ENCODE peak calls at places on chromosome 9, in ten cellular contexts. Z is cardiac muscle cell, B is transverse colon, S is HepG2, F is pancreas, K is fibroblast of lung, N is AG10803, T is stomach, E is fibroblast of the aortic adventitia, P is GM06990. U is an unnamed sample.

GRCh38 chr9:110128664-110129329 is 79.2 kb downstream of the C9orf152 start:
- DNase-seq in N (no peak), K (no peak), Z (no peak), T (no peak), P (peak), E (no peak), S (no peak), B (no peak), F (no peak), U (no peak)

GRCh38 chr9:127200106-127200862 is 64.3 kb upstream of the GARNL3 start:
- DNase-seq in F (no peak), P (no peak), N (no peak), T (no peak), S (no peak), E (no peak), K (no peak), Z (no peak), B (no peak), U (no peak)

GRCh38 chr9:11933926-11934325 is 759.3 kb upstream of the TYRP1 start:
- DNase-seq in S (no peak), B (no peak), T (no peak), P (no peak), K (peak), F (no peak), N (peak), E (peak), Z (peak), U (no peak)

GRCh38 chr9:8674550-8674949 is 875.0 kb upstream of the DMAC1 start:
- DNase-seq in F (no peak), P (no peak), S (no peak), Z (no peak), B (no peak), E (no peak), T (no peak), K (no peak), N (no peak), U (no peak)

GRCh38 chr9:6686396-6686795 is 40.9 kb upstream of the GLDC start:
- DNase-seq in N (peak), E (peak), F (no peak), T (no peak), Z (peak), P (no peak), K (peak), S (peak), B (no peak), U (no peak)

GRCh38 chr9:76651114-76651697 is 113.0 kb upstream of the PCA3 start:
- DNase-seq in Z (no peak), E (peak), P (no peak), K (peak), B (no peak), F (no peak), T (no peak), S (no peak), N (no peak), U (no peak)

GRCh38 chr9:135474915-135475314 is 4.7 kb upstream of the PPP1R26 start:
- DNase-seq in Z (peak), E (no peak), T (peak), K (peak), F (no peak), B (no peak), N (no peak), P (no peak), S (peak), U (no peak)

GRCh38 chr9:87063246-87063645 is 115.9 kb upstream of the GAS1 start:
- DNase-seq in F (no peak), B (no peak), K (no peak), N (peak), P (no peak), T (no peak), Z (peak), E (peak), S (no peak), U (no peak)

GRCh38 chr9:116288658-116289057 is 135.1 kb downstream of the PAPPA start:
- DNase-seq in B (no peak), T (no peak), N (peak), S (no peak), Z (peak), P (no peak), K (peak), F (no peak), E (peak), U (peak)

GRCh38 chr9:115615821-115616665 is 498.1 kb upstream of the TNC start:
- DNase-seq in E (peak), F (no peak), Z (peak), N (peak), B (no peak), S (no peak), K (peak), P (no peak), T (no peak), U (peak)

GRCh38 chr9:88651682-88652633 is 117.0 kb downstream of the NXNL2 start:
- DNase-seq in S (no peak), Z (peak), F (peak), K (peak), N (peak), B (peak), P (no peak), E (peak), T (peak), U (peak)

GRCh38 chr9:15373201-15373530 is 49.5 kb upstream of the SNAPC3 start:
- DNase-seq in P (no peak), N (peak), B (no peak), S (no peak), K (peak), Z (peak), E (peak), F (no peak), T (no peak), U (peak)

GRCh38 chr9:137441289-137441934 is at the start of gene ENTPD8:
- DNase-seq in S (peak), N (no peak), K (no peak), B (peak), E (no peak), P (no peak), T (peak), F (peak), Z (no peak), U (no peak)

GRCh38 chr9:34826999-34827538 is 117.1 kb upstream of the CCL21 start:
- DNase-seq in Z (no peak), E (no peak), K (no peak), P (no peak), F (no peak), N (no peak), S (no peak), B (no peak), T (no peak), U (no peak)

GRCh38 chr9:137217276-137218211 is 4.5 kb downstream of the RNF208 start:
- DNase-seq in B (peak), F (peak), T (peak), E (peak), N (peak), Z (peak), K (no peak), S (peak), P (no peak), U (no peak)

GRCh38 chr9:79877943-79878612 is 306.3 kb downstream of the TLE4 start:
- DNase-seq in E (no peak), Z (no peak), F (no peak), N (no peak), T (no peak), S (no peak), K (no peak), B (no peak), P (no peak), U (no peak)

GRCh38 chr9:136827794-136828473 is 14.3 kb upstream of the AJM1 start:
- DNase-seq in B (no peak), F (peak), K (no peak), E (no peak), S (no peak), P (no peak), N (no peak), T (no peak), Z (no peak), U (no peak)

GRCh38 chr9:95092321-95093072 is 225.0 kb downstream of the FANCC start:
- DNase-seq in S (no peak), P (no peak), F (no peak), Z (peak), B (peak), E (peak), K (peak), T (no peak), N (peak), U (no peak)

GRCh38 chr9:127057970-127058644 is 64.3 kb downstream of the ANGPTL2 start:
- DNase-seq in N (no peak), K (peak), E (no peak), B (no peak), P (no peak), F (no peak), Z (no peak), S (no peak), T (peak), U (no peak)

GRCh38 chr9:26856413-26857032 is 36.1 kb downstream of the CAAP1 start:
- DNase-seq in F (no peak), N (peak), P (no peak), K (peak), E (peak), Z (peak), B (peak), S (peak), T (no peak), U (peak)

GRCh38 chr9:64773491-64773931 is 511.5 kb downstream of the FOXD4L5 start:
- DNase-seq in E (no peak), T (peak), F (peak), B (peak), K (no peak), Z (peak), P (peak), S (no peak), N (no peak), U (no peak)

GRCh38 chr9:85158512-85158911 is 489.0 kb downstream of the NTRK2 start:
- DNase-seq in F (peak), T (peak), E (no peak), P (no peak), S (no peak), N (no peak), K (no peak), B (no peak), Z (no peak), U (no peak)

GRCh38 chr9:95131023-95131943 is 186.2 kb downstream of the FANCC start:
- DNase-seq in F (peak), S (peak), B (peak), Z (peak), K (peak), P (peak), N (peak), E (peak), T (peak), U (peak)

GRCh38 chr9:13446261-13446660 is 166.8 kb upstream of the MPDZ start:
- DNase-seq in N (no peak), B (no peak), P (no peak), K (no peak), Z (no peak), F (no peak), S (no peak), T (no peak), E (no peak), U (no peak)

GRCh38 chr9:23434654-23435053 is 391.4 kb downstream of the ELAVL2 start:
- DNase-seq in T (no peak), E (no peak), P (no peak), N (no peak), Z (no peak), S (no peak), K (no peak), F (no peak), B (no peak), U (no peak)

GRCh38 chr9:125190371-125190801 is 783 bp upstream of the PPP6C start:
- DNase-seq in N (no peak), T (no peak), S (no peak), F (peak), K (peak), B (no peak), Z (peak), P (no peak), E (peak), U (no peak)

GRCh38 chr9:127700594-127701255 is 6.1 kb upstream of the CFAP157 start:
- DNase-seq in E (no peak), F (peak), K (no peak), N (no peak), T (no peak), B (no peak), Z (no peak), S (no peak), P (no peak), U (no peak)

GRCh38 chr9:93859431-93860215 is 95.5 kb downstream of the BARX1 start:
- DNase-seq in E (no peak), P (no peak), S (no peak), T (no peak), Z (no peak), B (no peak), N (no peak), K (no peak), F (no peak), U (no peak)

DNA sequence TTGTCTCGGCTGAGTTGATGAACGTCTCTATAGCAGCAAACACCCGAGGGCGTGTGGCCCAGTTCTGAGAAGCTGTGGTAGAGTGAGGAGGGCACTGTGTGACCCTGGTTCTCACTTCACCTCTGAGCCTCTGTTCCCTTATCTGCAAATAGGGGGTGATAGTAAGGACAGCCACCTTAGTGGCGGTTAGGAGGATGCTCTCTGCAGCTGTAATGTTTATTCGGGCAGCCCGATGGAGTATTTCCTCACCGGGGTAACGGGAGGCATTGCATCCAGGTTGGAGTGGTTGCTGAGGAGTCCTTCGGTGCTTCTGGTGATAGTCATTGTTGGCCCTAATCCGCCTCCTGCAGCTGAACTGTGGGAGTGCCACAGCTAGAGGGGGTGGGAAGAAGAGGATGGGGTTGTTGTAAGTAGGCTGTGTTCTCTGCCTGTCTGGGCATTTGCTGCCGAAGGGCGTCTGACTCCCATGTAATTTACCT is 13.9 kb downstream of the PRRC2B start:
- DNase-seq in E (peak), F (no peak), Z (peak), T (no peak), P (no peak), B (peak), N (peak), K (no peak), S (peak), U (no peak)
- H3K4me3 ChIP-seq in E (peak), F (no peak), Z (no peak), T (peak), P (no peak), B (no peak), N (peak), K (peak), S (no peak), U (no peak)

GRCh38 chr9:121701736-121702261 is 50.4 kb downstream of the DAB2IP start:
- DNase-seq in E (no peak), T (no peak), F (no peak), P (no peak), S (no peak), Z (no peak), K (no peak), B (no peak), N (no peak), U (no peak)

GRCh38 chr9:121698627-121699270 is 47.3 kb downstream of the DAB2IP start:
- DNase-seq in P (no peak), S (no peak), N (peak), F (no peak), E (no peak), K (no peak), T (no peak), B (no peak), Z (peak), U (no peak)

GRCh38 chr9:121700831-121701419 is 49.5 kb downstream of the DAB2IP start:
- DNase-seq in S (no peak), B (no peak), T (no peak), K (no peak), Z (no peak), N (no peak), P (no peak), E (no peak), F (no peak), U (no peak)

GRCh38 chr9:121699271-121700164 is 48.1 kb downstream of the DAB2IP start:
- DNase-seq in S (no peak), E (peak), Z (peak), P (peak), B (peak), F (peak), T (peak), K (peak), N (peak), U (no peak)

DNA sequence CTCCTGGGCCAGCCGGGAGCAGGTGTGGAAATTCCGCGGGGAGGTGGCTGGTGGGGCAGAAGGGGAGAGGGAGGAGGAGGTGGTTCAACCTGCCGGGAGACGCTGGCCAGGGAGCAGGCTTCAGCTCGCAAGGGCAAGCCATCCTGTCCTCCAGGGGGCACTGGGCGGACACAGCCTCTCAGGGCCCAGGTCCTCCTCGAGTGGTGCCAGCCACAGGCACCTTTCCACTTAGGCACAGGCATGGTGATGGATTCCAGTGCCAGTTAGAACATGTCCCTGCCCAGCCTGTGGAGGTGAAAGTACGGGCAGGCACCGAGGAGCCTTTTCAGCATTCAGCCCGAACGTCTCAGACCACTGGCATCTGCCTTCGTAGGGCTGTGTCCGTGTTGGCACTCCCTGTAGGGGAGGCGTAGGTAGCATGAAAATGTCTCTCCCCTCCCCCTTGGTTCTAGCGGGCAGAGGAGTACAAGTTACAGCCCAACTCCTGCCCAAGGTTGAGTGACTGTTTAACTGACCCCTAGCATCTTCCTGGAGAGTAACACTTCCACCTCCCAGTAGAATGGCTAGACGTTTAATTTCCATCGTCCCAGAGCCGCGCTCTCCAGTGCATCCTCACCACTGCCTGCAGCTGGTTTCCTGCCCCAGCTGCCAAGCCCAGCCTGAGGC is 48.9 kb downstream of the DAB2IP start:
- DNase-seq in Z (peak), T (peak), K (peak), N (peak), E (peak), P (no peak), S (no peak), F (peak), B (peak), U (no peak)
- TF ChIP-seq CTCF in Z (peak), T (peak), K (peak), N (peak), E (peak), P (peak), S (peak), F (peak), B (peak), U (peak)

DNA sequence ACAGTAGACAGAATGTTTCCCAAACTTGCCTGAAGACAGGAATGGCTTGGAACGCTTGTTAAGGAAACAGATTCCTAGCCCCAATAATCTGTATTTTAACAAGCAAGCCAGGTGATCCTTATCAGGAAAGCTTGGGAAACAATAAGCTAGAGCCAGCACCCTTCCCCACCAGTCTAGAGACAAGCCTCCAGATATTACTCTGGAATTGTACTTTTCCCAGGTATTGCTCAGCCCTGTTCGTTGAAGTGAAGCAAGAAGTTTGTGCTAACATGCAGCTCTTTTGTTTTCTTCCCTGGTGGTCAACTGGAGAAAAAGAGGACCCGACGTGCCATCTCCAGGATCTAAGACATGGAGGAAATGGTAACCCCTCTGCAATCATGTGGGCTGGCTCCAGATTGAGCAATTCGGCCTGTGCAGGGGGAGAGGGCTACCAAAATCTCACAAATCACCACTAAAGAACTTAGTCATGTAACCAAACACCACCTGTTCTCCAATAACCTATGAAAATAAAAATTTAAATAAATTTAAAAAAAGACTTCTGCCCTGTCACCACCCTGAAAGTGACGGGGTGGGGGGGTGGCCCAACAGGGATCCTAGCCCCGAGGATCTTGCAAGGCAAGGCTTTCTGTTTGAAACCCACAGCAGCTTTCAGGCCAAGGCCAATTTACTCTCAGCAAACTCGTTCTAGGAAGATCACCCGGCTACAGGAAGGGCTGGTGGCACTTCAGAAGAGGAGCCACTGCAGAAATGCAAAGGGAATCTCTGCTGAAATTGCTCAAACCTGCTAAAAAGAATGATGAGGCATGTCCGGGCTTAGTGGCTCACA is 48.6 kb downstream of the SHB start:
- DNase-seq in F (no peak), S (no peak), Z (peak), E (peak), P (no peak), N (no peak), T (no peak), K (no peak), B (no peak), U (no peak)
- H3K4me3 ChIP-seq in F (no peak), S (no peak), Z (no peak), E (no peak), P (no peak), N (no peak), T (no peak), K (no peak), B (no peak), U (no peak)

DNA sequence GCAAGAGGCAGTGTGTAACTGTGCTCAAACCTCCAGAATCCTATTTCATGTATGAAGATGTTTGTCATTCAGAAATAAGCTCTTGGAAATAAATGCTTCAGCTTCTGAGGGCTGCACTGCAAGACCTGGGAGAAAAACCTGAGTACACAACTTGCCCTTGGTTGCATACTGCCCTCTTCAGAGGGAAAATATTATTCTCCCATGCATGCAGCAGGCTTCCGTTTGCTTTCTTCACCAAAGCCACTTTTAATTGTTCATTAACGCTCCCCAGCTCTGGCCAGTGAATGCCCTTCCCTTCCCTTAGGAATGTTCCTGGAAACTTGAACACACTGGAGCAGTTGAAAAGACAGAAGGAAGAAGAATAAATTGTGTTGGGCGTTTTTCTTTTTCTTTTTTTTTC is 2.5 kb upstream of the WHRN start:
- DNase-seq in N (peak), E (peak), K (peak), F (peak), Z (peak), S (peak), T (no peak), P (no peak), B (no peak), U (no peak)
- TF ChIP-seq CTCF in N (peak), E (peak), K (peak), F (peak), Z (peak), S (peak), T (peak), P (peak), B (peak), U (peak)

DNA sequence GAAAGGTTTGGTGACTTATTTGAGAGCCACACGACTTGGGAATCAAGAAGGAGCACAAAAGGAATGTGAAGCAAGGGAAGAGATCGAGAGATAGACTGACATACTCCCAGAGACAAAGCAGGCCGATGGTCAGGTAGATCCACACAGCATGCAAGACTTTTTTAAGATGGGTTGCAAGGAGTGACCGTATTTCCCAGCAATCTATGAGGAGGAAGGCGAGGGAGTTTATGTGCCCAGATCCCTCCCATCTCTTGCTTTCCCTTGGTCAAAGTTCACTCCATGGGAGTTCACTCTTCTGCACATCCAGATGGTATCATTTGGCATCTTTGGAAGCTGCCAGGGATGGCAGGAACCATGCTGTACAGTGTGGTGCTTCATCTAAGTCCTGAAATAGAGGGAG is 148.9 kb downstream of the RMI1 start:
- DNase-seq in E (no peak), N (no peak), F (no peak), T (no peak), Z (no peak), S (no peak), K (no peak), B (no peak), P (no peak), U (no peak)
- H3K4me3 ChIP-seq in E (no peak), N (no peak), F (no peak), T (no peak), Z (no peak), S (no peak), K (no peak), B (no peak), P (no peak), U (no peak)